ENCODE peak calls at places on chromosomes 2 and 18, in nine cellular contexts. One of them, this sample, is unnamed.

GRCh38 chr2:50514881-50515280 is 517.1 kb downstream of the NRXN1 start:
- DNase-seq in left lung: no peak
- DNase-seq in lower leg skin: no peak
- DNase-seq in fibroblast of mammary gland: no peak
- DNase-seq in PC-9: no peak
- DNase-seq in epithelial cell of esophagus: peak; percentile 27
- DNase-seq in stomach: no peak
- DNase-seq in MM.1S: no peak
- DNase-seq in HFF-Myc: no peak
- DNase-seq in this sample: no peak

GRCh38 chr2:109021895-109022300 is 32.9 kb upstream of the EDAR start:
- DNase-seq in stomach: no peak
- DNase-seq in PC-9: no peak
- DNase-seq in epithelial cell of esophagus: no peak
- DNase-seq in HFF-Myc: no peak
- DNase-seq in left lung: no peak
- DNase-seq in MM.1S: no peak
- DNase-seq in lower leg skin: no peak
- DNase-seq in fibroblast of mammary gland: no peak
- DNase-seq in this sample: no peak

GRCh38 chr2:60518567-60518966 is 34.9 kb downstream of the BCL11A start:
- DNase-seq in MM.1S: no peak
- DNase-seq in stomach: no peak
- DNase-seq in HFF-Myc: no peak
- DNase-seq in PC-9: no peak
- DNase-seq in lower leg skin: no peak
- DNase-seq in left lung: no peak
- DNase-seq in fibroblast of mammary gland: no peak
- DNase-seq in epithelial cell of esophagus: no peak
- DNase-seq in this sample: no peak

GRCh38 chr18:79611040-79611681 is 68.4 kb upstream of the CTDP1 start:
- DNase-seq in MM.1S: no peak
- DNase-seq in left lung: peak; percentile 34
- DNase-seq in stomach: no peak
- DNase-seq in lower leg skin: no peak
- DNase-seq in HFF-Myc: no peak
- DNase-seq in epithelial cell of esophagus: peak; percentile 55
- DNase-seq in fibroblast of mammary gland: peak; percentile 88
- DNase-seq in PC-9: peak; percentile 49
- DNase-seq in this sample: no peak

GRCh38 chr2:148642891-148643416 is 1.6 kb upstream of the EPC2 start:
- DNase-seq in PC-9: no peak
- DNase-seq in epithelial cell of esophagus: peak; percentile 46
- DNase-seq in HFF-Myc: no peak
- DNase-seq in MM.1S: no peak
- DNase-seq in left lung: no peak
- DNase-seq in stomach: no peak
- DNase-seq in lower leg skin: peak; percentile 49
- DNase-seq in fibroblast of mammary gland: peak; percentile 84
- DNase-seq in this sample: no peak

GRCh38 chr2:3728104-3729054 is 25.0 kb downstream of the DCDC2C start:
- DNase-seq in left lung: no peak
- DNase-seq in epithelial cell of esophagus: peak; percentile 38
- DNase-seq in HFF-Myc: no peak
- DNase-seq in fibroblast of mammary gland: peak; percentile 58
- DNase-seq in PC-9: peak; percentile 42
- DNase-seq in MM.1S: no peak
- DNase-seq in lower leg skin: no peak
- DNase-seq in stomach: no peak
- DNase-seq in this sample: peak; percentile 64

GRCh38 chr2:238097201-238097987 is 2.7 kb upstream of the ESPNL start:
- DNase-seq in epithelial cell of esophagus: no peak
- DNase-seq in stomach: peak; percentile 21
- DNase-seq in PC-9: no peak
- DNase-seq in lower leg skin: peak; percentile 12
- DNase-seq in MM.1S: no peak
- DNase-seq in left lung: no peak
- DNase-seq in fibroblast of mammary gland: no peak
- DNase-seq in HFF-Myc: no peak
- DNase-seq in this sample: peak; percentile 67

GRCh38 chr18:47470941-47471340 is 219.5 kb upstream of the SKOR2 start:
- DNase-seq in stomach: no peak
- DNase-seq in epithelial cell of esophagus: no peak
- DNase-seq in HFF-Myc: no peak
- DNase-seq in lower leg skin: no peak
- DNase-seq in PC-9: no peak
- DNase-seq in left lung: no peak
- DNase-seq in fibroblast of mammary gland: no peak
- DNase-seq in MM.1S: no peak
- DNase-seq in this sample: no peak

GRCh38 chr2:211751853-211752252 is 786.7 kb downstream of the ERBB4 start:
- DNase-seq in HFF-Myc: no peak
- DNase-seq in MM.1S: no peak
- DNase-seq in left lung: no peak
- DNase-seq in lower leg skin: no peak
- DNase-seq in PC-9: no peak
- DNase-seq in epithelial cell of esophagus: no peak
- DNase-seq in fibroblast of mammary gland: no peak
- DNase-seq in stomach: no peak
- DNase-seq in this sample: no peak

GRCh38 chr2:145484443-145485086 is 964.6 kb upstream of the ZEB2 start:
- DNase-seq in left lung: no peak
- DNase-seq in MM.1S: peak; percentile 16
- DNase-seq in HFF-Myc: peak; percentile 49
- DNase-seq in lower leg skin: no peak
- DNase-seq in fibroblast of mammary gland: peak; percentile 92
- DNase-seq in stomach: no peak
- DNase-seq in epithelial cell of esophagus: peak; percentile 84
- DNase-seq in PC-9: peak; percentile 59
- DNase-seq in this sample: peak; percentile 7

GRCh38 chr2:135494503-135494902 is 36.5 kb downstream of the ZRANB3 start:
- DNase-seq in stomach: no peak
- DNase-seq in epithelial cell of esophagus: peak; percentile 18
- DNase-seq in HFF-Myc: no peak
- DNase-seq in PC-9: no peak
- DNase-seq in fibroblast of mammary gland: peak; percentile 59
- DNase-seq in left lung: no peak
- DNase-seq in lower leg skin: no peak
- DNase-seq in MM.1S: no peak
- DNase-seq in this sample: no peak

GRCh38 chr2:43841949-43842865 is 3.4 kb downstream of the ABCG8 start:
- DNase-seq in lower leg skin: peak; percentile 6
- DNase-seq in stomach: no peak
- DNase-seq in fibroblast of mammary gland: no peak
- DNase-seq in MM.1S: no peak
- DNase-seq in PC-9: no peak
- DNase-seq in epithelial cell of esophagus: no peak
- DNase-seq in left lung: no peak
- DNase-seq in HFF-Myc: no peak
- DNase-seq in this sample: no peak

GRCh38 chr2:140586379-140586778 is 1544.4 kb downstream of the LRP1B start:
- DNase-seq in fibroblast of mammary gland: peak; percentile 47
- DNase-seq in HFF-Myc: no peak
- DNase-seq in left lung: no peak
- DNase-seq in PC-9: no peak
- DNase-seq in lower leg skin: no peak
- DNase-seq in stomach: no peak
- DNase-seq in MM.1S: peak; percentile 46
- DNase-seq in epithelial cell of esophagus: peak; percentile 58
- DNase-seq in this sample: peak; percentile 32

GRCh38 chr18:79396431-79397287 is 929 bp downstream of the NFATC1 start:
- DNase-seq in fibroblast of mammary gland: peak; percentile 32
- DNase-seq in lower leg skin: no peak
- DNase-seq in left lung: peak; percentile 62
- DNase-seq in stomach: no peak
- DNase-seq in MM.1S: no peak
- DNase-seq in epithelial cell of esophagus: peak; percentile 54
- DNase-seq in HFF-Myc: no peak
- DNase-seq in PC-9: no peak
- DNase-seq in this sample: peak; percentile 89

GRCh38 chr2:235270951-235271350 is 222.9 kb upstream of the AGAP1 start:
- DNase-seq in MM.1S: peak; percentile 93
- DNase-seq in HFF-Myc: no peak
- DNase-seq in left lung: no peak
- DNase-seq in PC-9: peak; percentile 81
- DNase-seq in epithelial cell of esophagus: peak; percentile 46
- DNase-seq in fibroblast of mammary gland: peak; percentile 77
- DNase-seq in stomach: no peak
- DNase-seq in lower leg skin: no peak
- DNase-seq in this sample: no peak

GRCh38 chr2:68774569-68775271 is 40.1 kb downstream of the ARHGAP25 start:
- DNase-seq in PC-9: no peak
- DNase-seq in epithelial cell of esophagus: no peak
- DNase-seq in fibroblast of mammary gland: peak; percentile 21
- DNase-seq in lower leg skin: peak; percentile 43
- DNase-seq in MM.1S: peak; percentile 81
- DNase-seq in HFF-Myc: no peak
- DNase-seq in stomach: peak; percentile 66
- DNase-seq in left lung: peak; percentile 76
- DNase-seq in this sample: no peak
- H3K4me3 ChIP-seq in PC-9: no peak overlapping the region
- H3K4me3 ChIP-seq in epithelial cell of esophagus: no peak overlapping the region
- H3K4me3 ChIP-seq in fibroblast of mammary gland: peak overlapping the region; percentile 27
- H3K4me3 ChIP-seq in lower leg skin: peak overlapping the region; percentile 15
- H3K4me3 ChIP-seq in MM.1S: peak overlapping the region; percentile 75
- H3K4me3 ChIP-seq in HFF-Myc: no peak overlapping the region
- H3K4me3 ChIP-seq in stomach: peak overlapping the region; percentile 36
- H3K4me3 ChIP-seq in left lung: peak overlapping the region; percentile 41
- H3K4me3 ChIP-seq in this sample: no peak overlapping the region

DNA sequence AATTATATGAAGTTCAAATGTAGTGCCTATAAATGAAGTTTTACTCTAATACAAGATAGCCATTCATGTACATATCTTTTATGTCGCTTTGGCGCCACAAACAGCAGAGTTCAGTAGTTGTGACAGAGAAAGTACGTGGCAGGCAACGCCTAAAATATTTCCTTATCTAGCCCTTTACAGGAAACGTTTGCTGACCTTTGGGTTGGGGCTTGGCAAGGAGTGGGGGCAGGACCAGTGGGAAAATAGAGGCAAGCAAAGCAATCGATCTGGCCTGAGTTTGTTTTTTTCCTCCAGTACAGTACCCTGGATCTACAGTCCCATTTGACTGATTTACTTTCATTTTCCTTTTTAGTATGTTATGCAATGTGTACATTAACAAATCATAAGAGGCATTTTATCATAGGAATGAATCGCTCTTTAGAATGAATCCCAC is 13.1 kb downstream of the CCDC68 start:
- DNase-seq in HFF-Myc: no peak
- DNase-seq in epithelial cell of esophagus: peak; percentile 50
- DNase-seq in MM.1S: peak; percentile 35
- DNase-seq in PC-9: peak; percentile 86
- DNase-seq in lower leg skin: no peak
- DNase-seq in left lung: no peak
- DNase-seq in stomach: peak; percentile 75
- DNase-seq in fibroblast of mammary gland: no peak
- DNase-seq in this sample: no peak
- H3K4me3 ChIP-seq in HFF-Myc: no peak overlapping the region
- H3K4me3 ChIP-seq in epithelial cell of esophagus: peak overlapping the region; percentile 64
- H3K4me3 ChIP-seq in MM.1S: peak overlapping the region; percentile 70
- H3K4me3 ChIP-seq in PC-9: peak overlapping the region; percentile 62
- H3K4me3 ChIP-seq in lower leg skin: peak overlapping the region; percentile 25
- H3K4me3 ChIP-seq in left lung: peak overlapping the region; percentile 35
- H3K4me3 ChIP-seq in stomach: peak overlapping the region; percentile 45
- H3K4me3 ChIP-seq in fibroblast of mammary gland: no peak overlapping the region
- H3K4me3 ChIP-seq in this sample: no peak overlapping the region

GRCh38 chr2:62741127-62741526 is 35.6 kb downstream of the EHBP1 start:
- DNase-seq in left lung: no peak
- DNase-seq in HFF-Myc: no peak
- DNase-seq in stomach: no peak
- DNase-seq in MM.1S: no peak
- DNase-seq in fibroblast of mammary gland: no peak
- DNase-seq in lower leg skin: no peak
- DNase-seq in epithelial cell of esophagus: no peak
- DNase-seq in PC-9: no peak
- DNase-seq in this sample: no peak

GRCh38 chr2:62741954-62742722 is 36.6 kb downstream of the EHBP1 start:
- DNase-seq in MM.1S: no peak
- DNase-seq in PC-9: no peak
- DNase-seq in stomach: no peak
- DNase-seq in epithelial cell of esophagus: no peak
- DNase-seq in lower leg skin: no peak
- DNase-seq in left lung: no peak
- DNase-seq in fibroblast of mammary gland: no peak
- DNase-seq in HFF-Myc: no peak
- DNase-seq in this sample: no peak

GRCh38 chr2:62738981-62739936 is 33.7 kb downstream of the EHBP1 start:
- DNase-seq in MM.1S: no peak
- DNase-seq in left lung: no peak
- DNase-seq in lower leg skin: no peak
- DNase-seq in HFF-Myc: no peak
- DNase-seq in stomach: no peak
- DNase-seq in fibroblast of mammary gland: peak; percentile 45
- DNase-seq in PC-9: no peak
- DNase-seq in epithelial cell of esophagus: no peak
- DNase-seq in this sample: no peak

GRCh38 chr2:62736899-62737559 is 31.5 kb downstream of the EHBP1 start:
- DNase-seq in fibroblast of mammary gland: no peak
- DNase-seq in stomach: no peak
- DNase-seq in lower leg skin: no peak
- DNase-seq in MM.1S: no peak
- DNase-seq in epithelial cell of esophagus: no peak
- DNase-seq in left lung: no peak
- DNase-seq in PC-9: no peak
- DNase-seq in HFF-Myc: no peak
- DNase-seq in this sample: no peak

GRCh38 chr2:62740221-62740620 is 34.7 kb downstream of the EHBP1 start:
- DNase-seq in HFF-Myc: no peak
- DNase-seq in stomach: no peak
- DNase-seq in fibroblast of mammary gland: peak; percentile 48
- DNase-seq in PC-9: no peak
- DNase-seq in epithelial cell of esophagus: no peak
- DNase-seq in MM.1S: no peak
- DNase-seq in lower leg skin: no peak
- DNase-seq in left lung: no peak
- DNase-seq in this sample: no peak
- H3K4me3 ChIP-seq in HFF-Myc: no peak overlapping the region
- H3K4me3 ChIP-seq in stomach: no peak overlapping the region
- H3K4me3 ChIP-seq in fibroblast of mammary gland: no peak overlapping the region
- H3K4me3 ChIP-seq in PC-9: no peak overlapping the region
- H3K4me3 ChIP-seq in epithelial cell of esophagus: no peak overlapping the region
- H3K4me3 ChIP-seq in MM.1S: no peak overlapping the region
- H3K4me3 ChIP-seq in lower leg skin: no peak overlapping the region
- H3K4me3 ChIP-seq in left lung: no peak overlapping the region
- H3K4me3 ChIP-seq in this sample: no peak overlapping the region

DNA sequence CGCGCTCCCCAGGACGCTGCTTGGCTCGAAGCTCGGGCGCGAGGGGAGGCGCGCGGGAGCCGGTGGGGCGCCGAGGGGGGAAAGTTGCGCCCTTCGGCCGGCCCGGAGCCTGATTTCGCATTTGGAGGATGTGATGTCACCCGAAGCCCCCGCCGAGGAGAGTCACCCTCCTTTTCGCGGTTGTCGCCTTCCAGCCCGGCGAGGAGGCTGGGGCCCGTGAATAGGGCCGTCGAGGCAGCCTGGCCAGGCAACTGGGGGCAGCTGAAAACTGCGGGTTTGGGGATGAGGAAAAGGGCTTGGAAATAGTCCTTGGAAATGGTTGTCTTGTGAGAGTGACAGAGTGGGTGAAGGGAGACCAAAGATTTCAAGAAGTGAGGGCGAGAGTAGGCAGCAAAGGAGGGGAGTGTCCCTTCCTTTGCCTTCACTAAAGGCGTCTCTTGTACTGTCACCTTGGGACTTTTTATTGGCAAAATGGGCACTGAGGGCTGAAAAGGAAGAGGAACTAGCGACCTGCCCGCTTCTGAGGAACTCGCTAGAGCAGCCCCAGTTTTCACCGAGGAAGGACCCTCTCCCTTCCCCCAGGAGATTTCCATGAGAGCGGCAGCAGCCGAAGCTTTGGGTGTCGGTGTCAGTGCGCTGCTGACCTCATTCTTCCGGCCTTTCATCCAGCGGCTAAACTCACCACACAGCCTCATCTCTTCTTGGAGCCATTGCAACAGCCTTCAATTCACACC is at the start of gene CD8A:
- DNase-seq in lower leg skin: no peak
- DNase-seq in HFF-Myc: no peak
- DNase-seq in PC-9: no peak
- DNase-seq in stomach: no peak
- DNase-seq in fibroblast of mammary gland: peak; percentile 30
- DNase-seq in left lung: no peak
- DNase-seq in epithelial cell of esophagus: peak; percentile 32
- DNase-seq in MM.1S: no peak
- DNase-seq in this sample: peak; percentile 72
- H3K4me3 ChIP-seq in lower leg skin: no peak within 1 kb of the TSS
- H3K4me3 ChIP-seq in HFF-Myc: no peak within 1 kb of the TSS
- H3K4me3 ChIP-seq in PC-9: no peak within 1 kb of the TSS
- H3K4me3 ChIP-seq in stomach: peak within 1 kb of the TSS; percentile 32
- H3K4me3 ChIP-seq in fibroblast of mammary gland: no peak within 1 kb of the TSS
- H3K4me3 ChIP-seq in left lung: peak within 1 kb of the TSS; percentile 22
- H3K4me3 ChIP-seq in epithelial cell of esophagus: no peak within 1 kb of the TSS
- H3K4me3 ChIP-seq in MM.1S: no peak within 1 kb of the TSS
- H3K4me3 ChIP-seq in this sample: peak within 1 kb of the TSS; percentile 31

This sample was measured in H7.